ENCODE peak calls at places on chromosomes 13 and 19, in four cellular contexts. Z, A, U and I are unnamed samples.

GRCh38 chr19:15871570-15871969 is 26.3 kb downstream of the CYP4F2 start:
- DNase-seq in Z (no peak), A (peak), U (no peak), I (peak)

GRCh38 chr13:53200498-53201453 is 172.2 kb downstream of the OLFM4 start:
- DNase-seq in Z (no peak), A (peak), U (no peak), I (peak)

GRCh38 chr13:47803131-47803530 is 197.9 kb downstream of the SUCLA2 start:
- DNase-seq in Z (no peak), A (no peak), U (no peak), I (no peak)

GRCh38 chr13:78102121-78102677 is 183.6 kb upstream of the EDNRB start:
- DNase-seq in Z (no peak), A (no peak), U (peak), I (peak)

GRCh38 chr19:35268546-35269424 is at the start of gene USF2:
- DNase-seq in Z (no peak), A (peak), U (peak), I (peak)

GRCh38 chr19:2888739-2889224 is 11.9 kb upstream of the ZNF57 start:
- DNase-seq in Z (no peak), A (peak), U (no peak), I (no peak)

GRCh38 chr13:48233097-48233885 is at the start of gene ITM2B:
- DNase-seq in Z (no peak), A (peak), U (peak), I (peak)

GRCh38 chr19:10812902-10813404 is 23.1 kb downstream of the TMED1 start:
- DNase-seq in Z (peak), A (no peak), U (peak), I (no peak)

GRCh38 chr19:6536138-6536671 is 5.4 kb downstream of the TNFSF9 start:
- DNase-seq in Z (no peak), A (peak), U (peak), I (peak)

GRCh38 chr13:35252536-35253205 is 223.8 kb downstream of the MAB21L1 start:
- DNase-seq in Z (no peak), A (no peak), U (no peak), I (no peak)

GRCh38 chr19:55642153-55643002 is 1.1 kb upstream of the ZNF581 start:
- DNase-seq in Z (no peak), A (no peak), U (no peak), I (no peak)

GRCh38 chr13:112574476-112575294 is 13.3 kb downstream of the TUBGCP3 start:
- DNase-seq in Z (no peak), A (no peak), U (no peak), I (no peak)

GRCh38 chr13:114303700-114304327 is 10.5 kb upstream of the CHAMP1 start:
- DNase-seq in Z (no peak), A (no peak), U (no peak), I (no peak)

GRCh38 chr13:23808803-23809202 is 80.4 kb downstream of the MIPEP start:
- DNase-seq in Z (no peak), A (no peak), U (no peak), I (no peak)
- TF ChIP-seq CTCF in Z (no peak), A (no peak), U (no peak), I (no peak)

DNA sequence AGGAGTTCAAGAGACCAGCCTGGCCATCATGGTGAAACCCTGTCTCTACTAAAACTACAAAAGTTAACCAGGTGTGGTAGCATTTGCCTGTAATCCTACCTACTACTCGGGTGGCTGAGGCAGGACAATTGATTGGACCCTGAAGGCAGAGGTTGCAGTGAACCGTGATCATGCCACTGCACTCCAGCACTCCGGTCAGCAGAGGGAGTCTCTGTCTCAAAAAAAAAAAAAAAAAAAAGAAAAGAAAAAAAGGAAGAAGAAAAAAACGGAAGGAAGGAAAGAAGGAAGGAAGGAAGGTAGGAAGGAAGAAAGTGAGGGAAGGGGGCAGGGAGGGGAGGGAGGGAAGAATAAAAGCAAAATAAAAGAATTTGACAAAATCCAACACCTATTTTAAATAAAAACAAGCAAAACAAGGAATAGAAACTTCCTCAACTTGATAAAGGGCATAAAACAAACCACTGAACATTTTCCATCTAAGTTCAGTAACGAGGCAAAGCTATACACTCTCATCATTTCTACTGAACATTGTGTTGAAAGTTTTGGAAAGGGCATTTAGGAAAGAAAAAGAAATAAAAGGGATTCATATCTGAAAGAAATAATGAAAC is 411.6 kb upstream of the SLITRK5 start:
- DNase-seq in Z (no peak), A (no peak), U (no peak), I (no peak)
- TF ChIP-seq CTCF in Z (peak), A (no peak), U (peak), I (no peak)

GRCh38 chr19:31693131-31693700 is 344.0 kb upstream of the TSHZ3 start:
- DNase-seq in Z (no peak), A (no peak), U (no peak), I (no peak)
- TF ChIP-seq CTCF in Z (no peak), A (no peak), U (no peak), I (no peak)

GRCh38 chr13:24271611-24272451 is 37.5 kb upstream of the C1QTNF9 start:
- DNase-seq in Z (peak), A (peak), U (peak), I (peak)
- TF ChIP-seq CTCF in Z (no peak), A (no peak), U (no peak), I (no peak)

GRCh38 chr13:103388839-103389238 is 322.6 kb upstream of the SLC10A2 start:
- DNase-seq in Z (no peak), A (no peak), U (no peak), I (no peak)
- TF ChIP-seq CTCF in Z (no peak), A (peak), U (no peak), I (no peak)

DNA sequence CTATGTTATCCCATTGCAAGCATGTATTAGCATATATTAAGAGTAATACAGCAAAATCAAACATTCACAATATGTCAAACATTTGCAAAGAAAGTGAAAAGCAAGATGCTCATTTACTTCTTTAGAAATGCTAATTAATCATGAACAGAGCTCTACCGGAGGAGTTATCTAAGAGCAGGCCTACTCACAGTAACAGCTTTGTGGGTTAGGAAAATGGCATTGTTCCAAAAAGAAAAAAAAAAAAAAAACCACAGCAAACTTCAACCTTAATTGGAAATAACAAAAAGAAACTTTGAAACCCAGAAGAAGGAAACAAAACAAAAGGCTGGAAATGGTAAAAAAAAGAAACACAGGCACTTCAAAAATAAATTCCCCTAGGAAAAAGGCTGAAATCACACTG is 1236.7 kb upstream of the SPRY2 start:
- DNase-seq in Z (no peak), A (no peak), U (peak), I (no peak)
- TF ChIP-seq CTCF in Z (no peak), A (no peak), U (no peak), I (no peak)

GRCh38 chr19:30649149-30649548 is 277.0 kb downstream of the ZNF536 start:
- DNase-seq in Z (no peak), A (no peak), U (no peak), I (no peak)

GRCh38 chr19:30647891-30648290 is 275.7 kb downstream of the ZNF536 start:
- DNase-seq in Z (no peak), A (no peak), U (no peak), I (no peak)

GRCh38 chr19:30649934-30650614 is 277.9 kb downstream of the ZNF536 start:
- DNase-seq in Z (no peak), A (no peak), U (peak), I (peak)

GRCh38 chr19:30646806-30647205 is 274.6 kb downstream of the ZNF536 start:
- DNase-seq in Z (no peak), A (no peak), U (no peak), I (no peak)

DNA sequence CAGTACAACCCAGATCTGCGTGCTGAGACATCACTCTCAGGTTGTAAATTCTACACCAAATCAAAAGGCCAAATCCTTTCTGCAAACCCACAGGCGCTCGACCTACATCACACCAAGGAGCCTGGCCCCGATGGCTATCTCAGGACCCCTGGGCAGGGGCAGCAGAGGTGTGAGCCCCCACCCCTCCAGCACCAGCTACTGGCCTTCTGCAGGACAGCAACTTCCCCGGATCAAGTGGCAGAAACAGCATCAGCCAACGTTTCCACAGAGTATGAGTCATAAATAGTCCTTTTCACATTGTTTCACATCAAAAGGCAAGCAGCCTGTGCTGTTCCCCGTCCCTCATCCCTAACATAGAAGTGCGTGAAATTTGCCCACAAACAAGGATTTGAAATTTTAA is 276.1 kb downstream of the ZNF536 start:
- DNase-seq in Z (no peak), A (no peak), U (no peak), I (no peak)
- TF ChIP-seq CTCF in Z (no peak), A (no peak), U (no peak), I (no peak)

GRCh38 chr13:70339738-70340137 is 231.5 kb upstream of the KLHL1 start:
- DNase-seq in Z (no peak), A (no peak), U (peak), I (no peak)
- TF ChIP-seq CTCF in Z (no peak), A (peak), U (peak), I (no peak)

DNA sequence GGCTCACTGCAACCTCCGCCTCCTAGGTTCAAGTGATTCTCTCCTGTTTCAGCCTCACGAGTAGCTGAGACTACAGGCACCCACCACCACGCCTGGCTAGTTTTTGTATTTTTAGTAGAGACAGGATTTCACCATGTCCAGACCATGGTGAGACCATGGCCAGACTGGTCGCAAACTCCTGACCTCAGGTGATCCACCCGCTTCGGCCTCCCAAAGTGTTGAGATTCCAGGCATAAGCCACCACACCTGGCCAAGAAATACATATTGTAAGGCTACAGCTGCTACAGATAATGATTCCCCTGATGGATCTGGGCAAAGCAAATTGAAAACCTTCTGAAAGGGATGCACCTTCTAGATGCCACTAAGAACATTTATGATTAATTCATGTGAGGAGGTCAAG is 17.8 kb downstream of the PLPP2 start:
- DNase-seq in Z (no peak), A (no peak), U (no peak), I (no peak)
- TF ChIP-seq CTCF in Z (no peak), A (no peak), U (no peak), I (no peak)

DNA sequence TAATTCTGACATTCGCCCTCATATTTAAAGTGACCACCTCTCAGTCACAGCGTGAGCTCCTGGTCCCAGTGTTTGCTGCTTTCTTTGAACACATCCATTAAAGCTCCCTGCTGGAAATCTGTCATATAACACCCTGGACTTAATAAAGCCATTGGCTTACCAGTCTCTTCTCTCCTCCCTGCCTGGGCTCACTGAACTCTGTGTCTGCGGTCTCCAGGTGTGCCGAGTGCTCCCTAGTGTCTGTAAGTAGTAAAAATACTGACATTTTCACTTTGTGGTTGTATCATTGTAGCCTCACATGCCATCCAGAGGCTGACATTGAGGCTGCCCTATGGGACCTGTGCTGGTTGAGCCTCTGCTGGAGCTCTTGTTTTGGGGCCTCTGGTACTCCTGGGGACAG is 2.6 kb upstream of the PSG11 start:
- DNase-seq in Z (no peak), A (no peak), U (no peak), I (no peak)
- TF ChIP-seq CTCF in Z (no peak), A (no peak), U (no peak), I (no peak)